ENCODE peak calls at places on chromosome 3, in nine cellular contexts. Z, P, G, I, C, R, W, S and Y are unnamed samples.

GRCh38 chr3:55282994-55283393 is 204.1 kb downstream of the WNT5A start:
- DNase-seq in Z (no peak), P (no peak), G (no peak), I (no peak), C (no peak), R (peak), W (peak), S (no peak), Y (no peak)

GRCh38 chr3:170953229-170953628 is 44.8 kb upstream of the EIF5A2 start:
- DNase-seq in Z (no peak), P (no peak), G (no peak), I (no peak), C (no peak), R (no peak), W (no peak), S (no peak), Y (no peak)

GRCh38 chr3:174270841-174271240 is 588.3 kb upstream of the NAALADL2 start:
- DNase-seq in Z (no peak), P (no peak), G (no peak), I (no peak), C (no peak), R (no peak), W (no peak), S (no peak), Y (no peak)

GRCh38 chr3:49914906-49915305 is 11.2 kb upstream of the MST1R start:
- DNase-seq in Z (no peak), P (no peak), G (no peak), I (no peak), C (no peak), R (no peak), W (no peak), S (no peak), Y (no peak)

GRCh38 chr3:52039846-52040245 is 16.5 kb downstream of the DUSP7 start:
- DNase-seq in Z (no peak), P (no peak), G (no peak), I (no peak), C (peak), R (no peak), W (no peak), S (no peak), Y (no peak)

GRCh38 chr3:46628980-46629379 is 16.7 kb downstream of the FAM240A start:
- DNase-seq in Z (peak), P (no peak), G (no peak), I (no peak), C (no peak), R (no peak), W (peak), S (no peak), Y (no peak)

GRCh38 chr3:138338816-138339215 is 9.2 kb upstream of the NME9 start:
- DNase-seq in Z (no peak), P (no peak), G (no peak), I (no peak), C (no peak), R (no peak), W (no peak), S (no peak), Y (no peak)

GRCh38 chr3:153343988-153344782 is 182.2 kb downstream of the RAP2B start:
- DNase-seq in Z (no peak), P (no peak), G (no peak), I (no peak), C (no peak), R (no peak), W (no peak), S (no peak), Y (no peak)

GRCh38 chr3:144590854-144591253 is 619.2 kb downstream of the DIPK2A start:
- DNase-seq in Z (no peak), P (no peak), G (no peak), I (no peak), C (no peak), R (no peak), W (no peak), S (no peak), Y (no peak)

GRCh38 chr3:170670504-170670903 is 84.6 kb upstream of the SLC7A14 start:
- DNase-seq in Z (no peak), P (no peak), G (no peak), I (no peak), C (no peak), R (no peak), W (no peak), S (no peak), Y (no peak)

GRCh38 chr3:175512700-175513099 is 653.6 kb downstream of the NAALADL2 start:
- DNase-seq in Z (no peak), P (no peak), G (no peak), I (no peak), C (no peak), R (no peak), W (no peak), S (no peak), Y (no peak)

GRCh38 chr3:184691397-184692131 is 20.3 kb downstream of the MAGEF1 start:
- DNase-seq in Z (peak), P (no peak), G (no peak), I (peak), C (no peak), R (no peak), W (peak), S (no peak), Y (no peak)

GRCh38 chr3:101902041-101902440 is 52.7 kb downstream of the NFKBIZ start:
- DNase-seq in Z (no peak), P (no peak), G (no peak), I (no peak), C (no peak), R (no peak), W (no peak), S (no peak), Y (peak)

GRCh38 chr3:21573291-21573690 is 177.7 kb downstream of the ZNF385D start:
- DNase-seq in Z (no peak), P (no peak), G (no peak), I (no peak), C (no peak), R (no peak), W (no peak), S (no peak), Y (no peak)

GRCh38 chr3:48682786-48683185 is 2.9 kb downstream of the NCKIPSD start:
- DNase-seq in Z (no peak), P (no peak), G (no peak), I (no peak), C (no peak), R (no peak), W (no peak), S (no peak), Y (no peak)

GRCh38 chr3:175200391-175200790 is 341.3 kb downstream of the NAALADL2 start:
- DNase-seq in Z (no peak), P (no peak), G (no peak), I (no peak), C (no peak), R (no peak), W (no peak), S (no peak), Y (no peak)

GRCh38 chr3:44105571-44105970 is 136.1 kb upstream of the TOPAZ1 start:
- DNase-seq in Z (no peak), P (no peak), G (no peak), I (no peak), C (no peak), R (no peak), W (no peak), S (no peak), Y (no peak)

GRCh38 chr3:179322481-179323196 is at the start of gene ZNF639:
- DNase-seq in Z (peak), P (peak), G (peak), I (peak), C (peak), R (peak), W (peak), S (peak), Y (peak)